ENCODE peak calls at places on chromosomes 11 and 22, in four cellular contexts. M, V, N and U are unnamed samples.

GRCh38 chr11:135069884-135070283 is 657.8 kb upstream of the B3GAT1 start:
- DNase-seq in M (no peak), V (no peak), N (peak), U (no peak)

GRCh38 chr11:3229673-3230630 is 2.3 kb downstream of the MRGPRE start:
- DNase-seq in M (no peak), V (no peak), N (no peak), U (no peak)

GRCh38 chr11:106012744-106013143 is 9.3 kb downstream of the MSANTD4 start:
- DNase-seq in M (no peak), V (no peak), N (peak), U (no peak)

GRCh38 chr11:15367695-15368094 is 253.0 kb downstream of the INSC start:
- DNase-seq in M (no peak), V (no peak), N (no peak), U (no peak)

GRCh38 chr11:17259931-17260499 is 16.5 kb upstream of the NUCB2 start:
- DNase-seq in M (no peak), V (no peak), N (no peak), U (no peak)

GRCh38 chr11:9825315-9825714 is 161.4 kb downstream of the SWAP70 start:
- DNase-seq in M (no peak), V (no peak), N (peak), U (no peak)

GRCh38 chr22:36776722-36777121 is 803 bp upstream of the IFT27 start:
- DNase-seq in M (no peak), V (no peak), N (no peak), U (no peak)

GRCh38 chr11:118687906-118688305 is 8.5 kb upstream of the TREH start:
- DNase-seq in M (no peak), V (no peak), N (no peak), U (no peak)

GRCh38 chr22:20127869-20128618 is 3.6 kb upstream of the ZDHHC8 start:
- DNase-seq in M (no peak), V (no peak), N (no peak), U (no peak)

GRCh38 chr11:34488855-34489557 is 24.6 kb downstream of the ELF5 start:
- DNase-seq in M (no peak), V (no peak), N (no peak), U (no peak)

GRCh38 chr11:122101625-122102291 is 14.3 kb downstream of the BLID start:
- DNase-seq in M (peak), V (peak), N (peak), U (no peak)

GRCh38 chr11:119684361-119685072 is 44.5 kb downstream of the NECTIN1 start:
- DNase-seq in M (no peak), V (no peak), N (peak), U (no peak)

GRCh38 chr11:20367313-20367948 is 3.9 kb downstream of the HTATIP2 start:
- DNase-seq in M (no peak), V (no peak), N (peak), U (no peak)

GRCh38 chr11:120182790-120183491 is 27.9 kb upstream of the OAF start:
- DNase-seq in M (no peak), V (no peak), N (no peak), U (peak)

GRCh38 chr11:72771507-72771906 is 19.3 kb upstream of the ARAP1 start:
- DNase-seq in M (no peak), V (no peak), N (peak), U (no peak)

GRCh38 chr22:50226224-50227165 is 18.3 kb downstream of the TUBGCP6 start:
- DNase-seq in M (no peak), V (no peak), N (no peak), U (no peak)

GRCh38 chr22:46088541-46089311 is 61.6 kb upstream of the PPARA start:
- DNase-seq in M (peak), V (no peak), N (peak), U (no peak)

GRCh38 chr22:39292561-39293074 is 26.8 kb downstream of the RPL3 start:
- DNase-seq in M (peak), V (no peak), N (peak), U (no peak)

GRCh38 chr11:32391965-32392553 is 43.3 kb downstream of the WT1 start:
- DNase-seq in M (no peak), V (no peak), N (peak), U (no peak)

GRCh38 chr11:69572233-69572860 is 68.6 kb upstream of the CCND1 start:
- DNase-seq in M (no peak), V (no peak), N (no peak), U (no peak)

GRCh38 chr22:50218996-50219727 is 18.4 kb downstream of the SELENOO start:
- DNase-seq in M (no peak), V (no peak), N (peak), U (no peak)

GRCh38 chr22:27299181-27300085 is 502.1 kb downstream of the MN1 start:
- DNase-seq in M (no peak), V (no peak), N (peak), U (no peak)

GRCh38 chr11:129061466-129062194 is 119.0 kb upstream of the TP53AIP1 start:
- DNase-seq in M (no peak), V (no peak), N (peak), U (no peak)

GRCh38 chr11:69131644-69132300 is 24.0 kb upstream of the SMIM38 start:
- DNase-seq in M (no peak), V (peak), N (peak), U (no peak)

GRCh38 chr22:41780714-41781507 is 19.6 kb upstream of the CCDC134 start:
- DNase-seq in M (no peak), V (no peak), N (peak), U (peak)

GRCh38 chr11:113874920-113875413 is 405 bp downstream of the USP28 start:
- DNase-seq in M (no peak), V (no peak), N (peak), U (peak)

GRCh38 chr11:97621282-97621681 is 1231.5 kb downstream of the JRKL start:
- DNase-seq in M (no peak), V (no peak), N (no peak), U (no peak)

GRCh38 chr11:106062592-106062949 is 14.6 kb downstream of the KBTBD3 start:
- DNase-seq in M (no peak), V (no peak), N (no peak), U (no peak)

GRCh38 chr11:17734986-17735822 is 623 bp downstream of the KCNC1 start:
- DNase-seq in M (no peak), V (peak), N (peak), U (no peak)

GRCh38 chr22:36332623-36333331 is 55.0 kb downstream of the MYH9 start:
- DNase-seq in M (no peak), V (no peak), N (peak), U (no peak)

GRCh38 chr11:8959546-8960166 is 4.6 kb downstream of the TMEM9B start:
- DNase-seq in M (no peak), V (peak), N (peak), U (no peak)